ENCODE peak calls at places on chromosome 4, in seven cellular contexts. One of them, this sample, is unnamed.
A peak's percentile ranks its signal among the peaks of the same experiment; 100 is the strongest.

GRCh38 chr4:40238700-40239548 is 42.1 kb downstream of the RHOH start:
- DNase-seq in H9: no peak
- DNase-seq in H1: no peak
- DNase-seq in neuronal stem cell: no peak
- DNase-seq in mesendoderm: peak; percentile 81
- DNase-seq in trophoblast cell: peak; percentile 74
- DNase-seq in mesenchymal stem cell: no peak
- DNase-seq in this sample: no peak

GRCh38 chr4:110211007-110211769 is 12.8 kb upstream of the ELOVL6 start:
- DNase-seq in mesenchymal stem cell: peak; percentile 64
- DNase-seq in H1: no peak
- DNase-seq in trophoblast cell: peak; percentile 62
- DNase-seq in mesendoderm: peak; percentile 52
- DNase-seq in neuronal stem cell: no peak
- DNase-seq in H9: no peak
- DNase-seq in this sample: peak; percentile 63

GRCh38 chr4:24729041-24729730 is 66.2 kb upstream of the SOD3 start:
- DNase-seq in neuronal stem cell: no peak
- DNase-seq in H1: no peak
- DNase-seq in mesenchymal stem cell: no peak
- DNase-seq in trophoblast cell: no peak
- DNase-seq in H9: no peak
- DNase-seq in mesendoderm: no peak
- DNase-seq in this sample: no peak

GRCh38 chr4:123568936-123569335 is 172.3 kb downstream of the SPRY1 start:
- DNase-seq in mesendoderm: no peak
- DNase-seq in trophoblast cell: no peak
- DNase-seq in H9: no peak
- DNase-seq in H1: no peak
- DNase-seq in mesenchymal stem cell: peak; percentile 28
- DNase-seq in neuronal stem cell: no peak
- DNase-seq in this sample: no peak

GRCh38 chr4:118917582-118917981 is 28.9 kb downstream of the SYNPO2 start:
- DNase-seq in mesenchymal stem cell: no peak
- DNase-seq in trophoblast cell: no peak
- DNase-seq in H1: no peak
- DNase-seq in neuronal stem cell: no peak
- DNase-seq in mesendoderm: no peak
- DNase-seq in H9: no peak
- DNase-seq in this sample: peak; percentile 18

GRCh38 chr4:88244821-88245579 is 39.4 kb downstream of the PPM1K start:
- DNase-seq in mesendoderm: no peak
- DNase-seq in trophoblast cell: no peak
- DNase-seq in H9: no peak
- DNase-seq in H1: no peak
- DNase-seq in neuronal stem cell: no peak
- DNase-seq in mesenchymal stem cell: no peak
- DNase-seq in this sample: no peak

GRCh38 chr4:169557061-169557636 is 55.2 kb downstream of the NEK1 start:
- DNase-seq in H9: no peak
- DNase-seq in mesendoderm: no peak
- DNase-seq in mesenchymal stem cell: no peak
- DNase-seq in trophoblast cell: no peak
- DNase-seq in neuronal stem cell: no peak
- DNase-seq in H1: no peak
- DNase-seq in this sample: peak; percentile 38

GRCh38 chr4:8280876-8281440 is 11.4 kb downstream of the HTRA3 start:
- DNase-seq in trophoblast cell: no peak
- DNase-seq in neuronal stem cell: no peak
- DNase-seq in mesendoderm: no peak
- DNase-seq in mesenchymal stem cell: no peak
- DNase-seq in H1: no peak
- DNase-seq in H9: no peak
- DNase-seq in this sample: no peak

GRCh38 chr4:1490011-1490905 is 84.0 kb upstream of the NKX1-1 start:
- DNase-seq in mesenchymal stem cell: no peak
- DNase-seq in neuronal stem cell: no peak
- DNase-seq in H9: no peak
- DNase-seq in mesendoderm: no peak
- DNase-seq in trophoblast cell: no peak
- DNase-seq in H1: no peak
- DNase-seq in this sample: no peak

GRCh38 chr4:92387459-92388069 is 83.8 kb downstream of the GRID2 start:
- DNase-seq in mesendoderm: peak; percentile 77
- DNase-seq in neuronal stem cell: peak; percentile 31
- DNase-seq in trophoblast cell: peak; percentile 65
- DNase-seq in mesenchymal stem cell: peak; percentile 49
- DNase-seq in H1: peak; percentile 13
- DNase-seq in H9: no peak
- DNase-seq in this sample: peak; percentile 53

GRCh38 chr4:8333726-8334460 is 64.3 kb downstream of the HTRA3 start:
- DNase-seq in neuronal stem cell: no peak
- DNase-seq in trophoblast cell: no peak
- DNase-seq in mesenchymal stem cell: no peak
- DNase-seq in mesendoderm: no peak
- DNase-seq in H1: no peak
- DNase-seq in H9: no peak
- DNase-seq in this sample: no peak

GRCh38 chr4:102501635-102502382 is 650 bp downstream of the NFKB1 start:
- DNase-seq in trophoblast cell: peak; percentile 85
- DNase-seq in H9: peak; percentile 55
- DNase-seq in mesenchymal stem cell: peak; percentile 93
- DNase-seq in neuronal stem cell: peak; percentile 71
- DNase-seq in H1: no peak
- DNase-seq in mesendoderm: peak; percentile 90
- DNase-seq in this sample: peak; percentile 76

GRCh38 chr4:86159216-86159615 is 200.6 kb downstream of the MAPK10 start:
- DNase-seq in neuronal stem cell: no peak
- DNase-seq in H1: no peak
- DNase-seq in H9: no peak
- DNase-seq in trophoblast cell: no peak
- DNase-seq in mesenchymal stem cell: peak; percentile 24
- DNase-seq in mesendoderm: no peak
- DNase-seq in this sample: no peak

GRCh38 chr4:85142451-85142850 is 176.0 kb upstream of the WDFY3 start:
- DNase-seq in H1: no peak
- DNase-seq in neuronal stem cell: no peak
- DNase-seq in mesenchymal stem cell: no peak
- DNase-seq in H9: no peak
- DNase-seq in mesendoderm: no peak
- DNase-seq in trophoblast cell: no peak
- DNase-seq in this sample: no peak

GRCh38 chr4:17491196-17491595 is 20.7 kb downstream of the QDPR start:
- DNase-seq in trophoblast cell: no peak
- DNase-seq in H1: no peak
- DNase-seq in H9: no peak
- DNase-seq in neuronal stem cell: no peak
- DNase-seq in mesenchymal stem cell: no peak
- DNase-seq in mesendoderm: no peak
- DNase-seq in this sample: no peak

GRCh38 chr4:185874516-185875230 is 62.7 kb upstream of the SORBS2 start:
- DNase-seq in trophoblast cell: no peak
- DNase-seq in H9: no peak
- DNase-seq in mesendoderm: no peak
- DNase-seq in neuronal stem cell: no peak
- DNase-seq in H1: no peak
- DNase-seq in mesenchymal stem cell: peak; percentile 64
- DNase-seq in this sample: peak; percentile 81

GRCh38 chr4:151901631-151902030 is 140.8 kb upstream of the GATB start:
- DNase-seq in trophoblast cell: no peak
- DNase-seq in mesenchymal stem cell: no peak
- DNase-seq in H1: no peak
- DNase-seq in neuronal stem cell: no peak
- DNase-seq in mesendoderm: no peak
- DNase-seq in H9: no peak
- DNase-seq in this sample: no peak

GRCh38 chr4:6231663-6232165 is 31.4 kb upstream of the JAKMIP1 start:
- DNase-seq in H9: no peak
- DNase-seq in mesenchymal stem cell: no peak
- DNase-seq in trophoblast cell: no peak
- DNase-seq in H1: no peak
- DNase-seq in mesendoderm: no peak
- DNase-seq in neuronal stem cell: no peak
- DNase-seq in this sample: no peak
- H3K23ac ChIP-seq in H9: no peak overlapping the region
- H3K23ac ChIP-seq in mesenchymal stem cell: no peak overlapping the region
- H3K23ac ChIP-seq in trophoblast cell: no peak overlapping the region
- H3K23ac ChIP-seq in H1: no peak overlapping the region
- H3K23ac ChIP-seq in mesendoderm: no peak overlapping the region
- H3K23ac ChIP-seq in neuronal stem cell: no peak overlapping the region
- H3K23ac ChIP-seq in this sample: no peak overlapping the region

DNA sequence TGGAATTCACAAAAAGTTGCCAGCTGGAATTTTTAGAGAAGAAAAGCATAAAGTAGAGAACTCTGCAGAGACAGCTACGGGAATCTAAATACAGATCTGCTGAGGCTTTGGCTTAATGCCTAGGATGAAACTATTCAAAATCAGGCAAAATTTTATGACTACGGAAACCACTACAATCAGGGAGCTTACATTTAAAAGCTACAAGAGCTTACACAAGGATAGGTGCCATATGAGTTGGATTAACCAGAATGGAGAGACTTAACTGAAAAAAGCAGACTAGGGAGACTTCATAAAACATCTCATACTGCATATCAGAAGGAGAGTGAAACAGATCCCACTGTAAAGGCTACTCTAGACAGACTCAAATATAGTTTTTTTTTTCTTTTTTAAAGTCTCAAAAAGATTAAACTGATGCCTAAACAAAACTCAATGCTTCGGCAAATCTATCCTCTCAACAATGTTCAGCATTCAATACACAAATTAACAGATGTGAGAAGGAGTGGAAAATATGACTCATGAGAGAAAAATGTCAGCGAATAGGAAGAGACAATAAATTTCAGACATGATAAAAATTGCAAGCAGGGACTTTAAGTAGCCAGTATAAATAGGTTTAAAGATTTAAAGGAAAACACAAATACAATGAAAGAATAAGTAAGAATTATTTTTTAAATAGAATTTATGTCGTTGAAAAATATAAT is 586.0 kb downstream of the FSTL5 start:
- DNase-seq in mesendoderm: peak; percentile 59
- DNase-seq in mesenchymal stem cell: peak; percentile 84
- DNase-seq in trophoblast cell: peak; percentile 7
- DNase-seq in H9: no peak
- DNase-seq in neuronal stem cell: no peak
- DNase-seq in H1: no peak
- DNase-seq in this sample: peak; percentile 33
- H3K23ac ChIP-seq in mesendoderm: no peak overlapping the region
- H3K23ac ChIP-seq in mesenchymal stem cell: no peak overlapping the region
- H3K23ac ChIP-seq in trophoblast cell: no peak overlapping the region
- H3K23ac ChIP-seq in H9: no peak overlapping the region
- H3K23ac ChIP-seq in neuronal stem cell: no peak overlapping the region
- H3K23ac ChIP-seq in H1: no peak overlapping the region
- H3K23ac ChIP-seq in this sample: no peak overlapping the region

GRCh38 chr4:165184220-165184619 is 23.1 kb upstream of the KLHL2 start:
- DNase-seq in H9: no peak
- DNase-seq in mesendoderm: no peak
- DNase-seq in trophoblast cell: no peak
- DNase-seq in mesenchymal stem cell: no peak
- DNase-seq in H1: no peak
- DNase-seq in neuronal stem cell: no peak
- DNase-seq in this sample: no peak
- H3K23ac ChIP-seq in H9: no peak overlapping the region
- H3K23ac ChIP-seq in mesendoderm: no peak overlapping the region
- H3K23ac ChIP-seq in trophoblast cell: no peak overlapping the region
- H3K23ac ChIP-seq in mesenchymal stem cell: no peak overlapping the region
- H3K23ac ChIP-seq in H1: no peak overlapping the region
- H3K23ac ChIP-seq in neuronal stem cell: no peak overlapping the region
- H3K23ac ChIP-seq in this sample: no peak overlapping the region

GRCh38 chr4:28879900-28880299 is 1840.3 kb upstream of the PCDH7 start:
- DNase-seq in H1: no peak
- DNase-seq in mesenchymal stem cell: no peak
- DNase-seq in H9: no peak
- DNase-seq in neuronal stem cell: no peak
- DNase-seq in trophoblast cell: no peak
- DNase-seq in mesendoderm: no peak
- DNase-seq in this sample: no peak
- H3K23ac ChIP-seq in H1: no peak overlapping the region
- H3K23ac ChIP-seq in mesenchymal stem cell: no peak overlapping the region
- H3K23ac ChIP-seq in H9: no peak overlapping the region
- H3K23ac ChIP-seq in neuronal stem cell: no peak overlapping the region
- H3K23ac ChIP-seq in trophoblast cell: no peak overlapping the region
- H3K23ac ChIP-seq in mesendoderm: no peak overlapping the region
- H3K23ac ChIP-seq in this sample: no peak overlapping the region

DNA sequence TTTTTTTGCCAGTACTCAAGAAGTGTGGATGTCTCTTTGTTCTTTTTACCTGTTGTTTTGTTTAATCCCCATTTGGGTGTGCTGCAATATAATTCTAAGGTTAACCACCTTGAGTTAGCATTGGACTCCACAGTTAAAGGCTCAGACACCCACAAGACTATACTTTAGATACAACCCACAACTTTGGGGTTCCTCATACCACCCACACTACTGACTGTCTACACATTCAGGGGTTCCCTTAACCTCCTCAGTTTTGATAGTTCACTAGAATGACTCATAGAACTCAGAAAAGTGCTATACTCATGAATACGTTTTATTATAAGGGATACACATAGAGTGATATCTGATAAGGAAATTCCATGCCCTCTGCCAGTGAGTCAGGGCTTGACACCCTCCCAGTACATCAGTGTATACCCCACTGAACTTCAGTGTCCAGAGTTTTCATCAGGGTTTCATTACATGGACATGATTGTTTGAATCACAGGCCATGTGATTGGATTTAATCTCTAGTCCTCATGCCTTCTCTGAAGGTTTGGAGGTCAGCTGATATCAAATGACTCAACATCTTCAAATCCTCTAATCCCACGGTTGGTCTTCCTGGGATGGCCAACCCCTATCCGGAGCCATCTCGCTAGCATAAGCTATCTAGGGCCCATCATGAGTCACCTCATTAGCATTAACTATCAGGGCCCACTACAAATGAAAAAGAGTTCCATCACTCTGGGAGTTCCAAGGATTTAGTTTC is 357.6 kb upstream of the EMCN start:
- DNase-seq in neuronal stem cell: no peak
- DNase-seq in H9: no peak
- DNase-seq in mesendoderm: peak; percentile 32
- DNase-seq in mesenchymal stem cell: no peak
- DNase-seq in H1: no peak
- DNase-seq in trophoblast cell: no peak
- DNase-seq in this sample: no peak
- H3K23ac ChIP-seq in neuronal stem cell: no peak overlapping the region
- H3K23ac ChIP-seq in H9: no peak overlapping the region
- H3K23ac ChIP-seq in mesendoderm: no peak overlapping the region
- H3K23ac ChIP-seq in mesenchymal stem cell: no peak overlapping the region
- H3K23ac ChIP-seq in H1: no peak overlapping the region
- H3K23ac ChIP-seq in trophoblast cell: no peak overlapping the region
- H3K23ac ChIP-seq in this sample: no peak overlapping the region

GRCh38 chr4:3750334-3750733 is 15.9 kb upstream of the ADRA2C start:
- DNase-seq in mesendoderm: no peak
- DNase-seq in H9: no peak
- DNase-seq in trophoblast cell: no peak
- DNase-seq in neuronal stem cell: no peak
- DNase-seq in mesenchymal stem cell: no peak
- DNase-seq in H1: no peak
- DNase-seq in this sample: no peak
- H3K23ac ChIP-seq in mesendoderm: no peak overlapping the region
- H3K23ac ChIP-seq in H9: no peak overlapping the region
- H3K23ac ChIP-seq in trophoblast cell: no peak overlapping the region
- H3K23ac ChIP-seq in neuronal stem cell: no peak overlapping the region
- H3K23ac ChIP-seq in mesenchymal stem cell: no peak overlapping the region
- H3K23ac ChIP-seq in H1: no peak overlapping the region
- H3K23ac ChIP-seq in this sample: no peak overlapping the region

GRCh38 chr4:182575225-182575624 is 332.0 kb downstream of the TENM3 start:
- DNase-seq in mesenchymal stem cell: no peak
- DNase-seq in trophoblast cell: no peak
- DNase-seq in neuronal stem cell: no peak
- DNase-seq in mesendoderm: no peak
- DNase-seq in H1: no peak
- DNase-seq in H9: no peak
- DNase-seq in this sample: no peak
- H3K23ac ChIP-seq in mesenchymal stem cell: no peak overlapping the region
- H3K23ac ChIP-seq in trophoblast cell: no peak overlapping the region
- H3K23ac ChIP-seq in neuronal stem cell: no peak overlapping the region
- H3K23ac ChIP-seq in mesendoderm: no peak overlapping the region
- H3K23ac ChIP-seq in H1: no peak overlapping the region
- H3K23ac ChIP-seq in H9: no peak overlapping the region
- H3K23ac ChIP-seq in this sample: no peak overlapping the region